ENCODE peak calls at places on chromosomes 7 and 10, in four cellular contexts. V, M, O and J are unnamed samples.

GRCh38 chr7:44058759-44059218 is 6.6 kb downstream of the PGAM2 start:
- DNase-seq in V (no peak), M (no peak), O (no peak), J (no peak)

GRCh38 chr7:8208661-8209060 is 53.3 kb downstream of the ICA1 start:
- DNase-seq in V (no peak), M (no peak), O (no peak), J (no peak)

GRCh38 chr7:107063245-107064120 is 19.0 kb downstream of the PRKAR2B start:
- DNase-seq in V (no peak), M (no peak), O (no peak), J (no peak)

GRCh38 chr10:51363415-51363814 is 289.1 kb downstream of the PRKG1 start:
- DNase-seq in V (no peak), M (no peak), O (no peak), J (no peak)

GRCh38 chr10:63107943-63108437 is 25.1 kb upstream of the NRBF2 start:
- DNase-seq in V (no peak), M (no peak), O (no peak), J (no peak)

GRCh38 chr7:46369933-46370654 is 449.0 kb upstream of the IGFBP3 start:
- DNase-seq in V (no peak), M (no peak), O (no peak), J (no peak)

GRCh38 chr7:2982831-2983230 is 60.8 kb downstream of the CARD11 start:
- DNase-seq in V (no peak), M (no peak), O (no peak), J (no peak)

GRCh38 chr10:110788620-110789385 is 82.9 kb upstream of the PDCD4 start:
- DNase-seq in V (no peak), M (no peak), O (no peak), J (no peak)

GRCh38 chr10:130341325-130341724 is 205.1 kb downstream of the GLRX3 start:
- DNase-seq in V (no peak), M (peak; percentile 19), O (no peak), J (peak; percentile 63)

GRCh38 chr7:129401228-129401967 is 32.8 kb upstream of the STRIP2 start:
- DNase-seq in V (peak; percentile 29), M (peak; percentile 78), O (no peak), J (no peak)

GRCh38 chr7:100102950-100103840 is 1.8 kb downstream of the AP4M1 start:
- DNase-seq in V (no peak), M (no peak), O (no peak), J (no peak)

GRCh38 chr10:77796311-77796915 is 130.1 kb downstream of the DLG5 start:
- DNase-seq in V (no peak), M (no peak), O (no peak), J (no peak)
- TF ChIP-seq FOXK2 in V (no peak), M (no peak), O (no peak), J (no peak)

DNA sequence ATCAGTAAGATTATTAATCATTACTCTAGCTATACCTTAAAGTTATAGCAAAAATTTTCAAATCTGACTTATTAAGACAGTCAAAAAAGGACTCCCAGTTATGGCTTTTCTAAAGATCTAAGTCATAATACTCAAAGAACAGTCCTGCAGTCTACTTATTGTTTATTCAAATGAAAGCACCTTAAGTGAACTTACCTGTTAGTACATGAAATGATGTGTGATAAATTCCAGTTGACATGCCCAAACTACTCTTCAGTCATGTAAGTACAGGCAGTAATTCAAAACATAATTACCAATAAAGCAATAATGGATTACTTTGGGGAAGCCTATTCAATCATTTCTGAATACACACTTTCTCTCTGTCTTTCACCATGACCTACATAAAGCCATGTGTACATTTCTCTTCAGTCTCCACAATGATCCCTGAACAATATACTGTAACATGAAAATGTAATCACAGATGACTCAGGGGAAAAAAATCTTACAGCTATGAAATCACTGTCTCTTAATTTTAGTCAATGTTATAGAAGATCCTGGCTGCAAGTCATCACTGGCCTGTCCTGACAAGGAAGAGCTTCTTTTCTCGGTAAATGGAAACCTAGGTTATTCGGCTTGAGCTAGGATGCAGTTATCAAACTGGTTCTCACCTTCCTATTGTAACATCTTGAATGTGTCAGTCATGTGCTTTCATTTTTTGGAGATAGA is 420.7 kb upstream of the LRRTM3 start:
- DNase-seq in V (no peak), M (no peak), O (no peak), J (no peak)
- TF ChIP-seq FOXK2 in V (no peak), M (no peak), O (no peak), J (no peak)

GRCh38 chr10:2245580-2245979 is 508.3 kb upstream of the ADARB2 start:
- DNase-seq in V (no peak), M (no peak), O (no peak), J (no peak)

GRCh38 chr10:2244476-2244875 is 507.2 kb upstream of the ADARB2 start:
- DNase-seq in V (no peak), M (no peak), O (no peak), J (no peak)

GRCh38 chr10:2246747-2247146 is 509.4 kb upstream of the ADARB2 start:
- DNase-seq in V (no peak), M (no peak), O (no peak), J (no peak)
- TF ChIP-seq FOXK2 in V (no peak), M (no peak), O (no peak), J (no peak)

GRCh38 chr7:10934292-10934691 is 39.4 kb upstream of the PHF14 start:
- DNase-seq in V (no peak), M (no peak), O (no peak), J (no peak)

GRCh38 chr7:10940748-10941358 is 32.8 kb upstream of the PHF14 start:
- DNase-seq in V (no peak), M (no peak), O (no peak), J (peak; percentile 6)

GRCh38 chr7:10939911-10940747 is 33.5 kb upstream of the PHF14 start:
- DNase-seq in V (peak; percentile 93), M (peak; percentile 96), O (peak; percentile 88), J (peak; percentile 93)

GRCh38 chr7:10939237-10939910 is 34.3 kb upstream of the PHF14 start:
- DNase-seq in V (no peak), M (no peak), O (no peak), J (peak; percentile 25)
- TF ChIP-seq FOXK2 in V (no peak), M (no peak), O (no peak), J (no peak)

DNA sequence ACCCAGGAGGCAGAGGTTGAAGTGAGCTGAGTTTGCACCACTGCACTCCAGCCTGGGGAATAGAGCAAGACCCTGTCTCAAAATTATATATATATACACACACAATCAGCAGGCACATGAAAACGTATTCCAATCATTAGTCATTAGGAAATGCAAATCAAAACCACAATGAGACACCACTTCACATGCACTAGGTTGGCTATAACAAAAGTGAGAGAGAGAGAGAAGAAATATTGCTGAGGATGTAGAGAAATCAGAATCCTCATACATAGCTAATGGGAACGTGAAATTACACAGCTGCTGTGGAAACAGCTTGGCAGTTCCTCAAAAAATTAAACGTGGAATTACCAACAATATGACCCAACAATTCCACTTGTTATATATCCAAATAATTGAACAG is 43.3 kb upstream of the CNNM1 start:
- DNase-seq in V (no peak), M (no peak), O (no peak), J (no peak)
- TF ChIP-seq FOXK2 in V (no peak), M (no peak), O (no peak), J (no peak)

DNA sequence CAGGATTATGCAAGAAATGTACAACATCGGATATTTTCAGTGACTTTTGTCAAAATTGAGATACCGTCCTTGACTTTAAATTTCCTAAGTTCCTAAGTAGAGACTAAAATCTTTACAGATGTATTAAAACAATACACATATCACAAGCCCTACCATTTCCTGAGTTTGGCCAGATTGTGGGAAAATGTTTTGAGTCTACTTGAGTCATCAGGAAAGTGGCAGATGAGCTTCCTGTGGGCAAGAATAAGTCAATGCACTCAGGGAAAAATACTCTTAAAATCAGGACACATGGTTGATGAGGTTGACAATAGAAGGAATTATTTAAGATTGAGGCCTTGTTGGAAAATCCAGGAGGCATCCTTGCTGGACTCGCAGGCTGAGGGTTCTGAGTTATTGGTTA is 162.5 kb downstream of the SNX10 start:
- DNase-seq in V (no peak), M (no peak), O (no peak), J (no peak)
- TF ChIP-seq FOXK2 in V (no peak), M (no peak), O (no peak), J (no peak)